ENCODE peak calls at places on chromosomes 16 and 17, in six cellular contexts. S is adrenal gland, A is IMR-90, I is heart right ventricle, D is lung, W is lower lobe of right lung. L is an unnamed sample. For H3K36me3 and H3K4me1, the result is how much of the 10 kb centered on the place peaks cover.

GRCh38 chr16:83356266-83356665 is 451.5 kb upstream of the HSBP1 start:
- DNase-seq in W (no peak), A (peak), D (no peak), I (no peak), S (peak), L (no peak)

GRCh38 chr16:57273359-57273758 is 11.1 kb downstream of the PLLP start:
- DNase-seq in S (no peak), W (no peak), D (no peak), I (no peak), A (no peak), L (peak)

GRCh38 chr17:36611345-36612072 is 10.1 kb downstream of the MRM1 start:
- DNase-seq in W (no peak), I (no peak), A (peak), S (peak), D (no peak), L (no peak)

GRCh38 chr16:31453255-31454204 is 5.8 kb upstream of the ARMC5 start:
- DNase-seq in D (peak), W (peak), A (peak), I (no peak), S (peak), L (no peak)

GRCh38 chr17:41307647-41308046 is 1.5 kb downstream of the KRTAP16-1 start:
- DNase-seq in W (peak), I (no peak), D (no peak), S (no peak), A (no peak), L (no peak)

GRCh38 chr17:75773121-75773807 is 8.3 kb upstream of the GALK1 start:
- DNase-seq in A (no peak), I (no peak), D (no peak), W (no peak), S (peak), L (no peak)

GRCh38 chr16:73020409-73020884 is 27.5 kb downstream of the ZFHX3 start:
- DNase-seq in W (no peak), I (peak), D (no peak), S (peak), A (peak), L (peak)

GRCh38 chr16:14353340-14353739 is 276.7 kb downstream of the PARN start:
- DNase-seq in A (no peak), I (no peak), W (no peak), S (no peak), D (no peak), L (no peak)

GRCh38 chr16:84738255-84739038 is 38.6 kb downstream of the USP10 start:
- DNase-seq in S (peak), A (peak), D (peak), W (peak), I (peak), L (peak)
- H3K36me3 ChIP-seq in S (under half), A (under half), D (under half), W (under half), I (under half), L (under half)

GRCh38 chr16:67855789-67856188 is 8.3 kb upstream of the CENPT start:
- DNase-seq in W (no peak), A (no peak), I (no peak), S (peak), D (no peak), L (no peak)

GRCh38 chr16:67860589-67861398 is 12.1 kb upstream of the EDC4 start:
- DNase-seq in S (no peak), W (no peak), A (peak), I (no peak), D (no peak), L (no peak)

GRCh38 chr16:67856927-67857546 is 9.5 kb upstream of the CENPT start:
- DNase-seq in A (no peak), W (no peak), I (no peak), S (no peak), D (no peak), L (no peak)

GRCh38 chr16:67857547-67858233 is 10.2 kb upstream of the CENPT start:
- DNase-seq in I (peak), A (peak), S (peak), W (peak), D (peak), L (no peak)

GRCh38 chr16:67858448-67858993 is 11.0 kb upstream of the CENPT start:
- DNase-seq in S (no peak), I (no peak), A (no peak), W (no peak), D (no peak), L (no peak)
- H3K4me1 ChIP-seq in S (under half), I (half or more), A (under half), W (half or more), D (half or more), L (under half)

GRCh38 chr16:16062023-16062932 is 112.9 kb downstream of the ABCC1 start:
- DNase-seq in S (no peak), D (no peak), I (no peak), A (no peak), W (no peak), L (no peak)
- TF ChIP-seq CTCF in S (no peak), D (no peak), I (no peak), A (peak), W (no peak), L (no peak)

GRCh38 chr16:84716740-84717139 is 16.9 kb downstream of the USP10 start:
- DNase-seq in D (no peak), I (no peak), A (no peak), W (no peak), S (no peak), L (no peak)
- H3K36me3 ChIP-seq in D (under half), I (under half), A (under half), W (under half), S (under half), L (under half)

GRCh38 chr17:7888184-7888920 is at the start of gene CHD3:
- DNase-seq in D (peak), S (no peak), W (no peak), A (peak), I (no peak), L (peak)
- H3K4me1 ChIP-seq in D (under half), S (under half), W (under half), A (under half), I (under half), L (under half)